ENCODE peak calls at places on chromosome 13, in ten cellular contexts. W is stimulated activated effector memory CD8-positive, alpha-beta T cell treated with anti-CD3 and anti-CD28 coated beads, Interleukin-12 subunit alpha, Interleukin-12 subunit beta, amount 100 ng/mL, for 72 hours; V is endodermal cell; S is effector CD4-positive, alpha-beta T cell; Z is EL; D is CD4-positive, CD25-positive, alpha-beta regulatory T cell; R is T-helper 17 cell; G is substantia nigra; N is cardiac muscle cell; A is fibroblast of mammary gland. L is an unnamed sample.

GRCh38 chr13:21901772-21902708 is 231.2 kb downstream of the FGF9 start:
- DNase-seq in W (no peak), V (no peak), S (no peak), Z (no peak), D (no peak), R (no peak), G (no peak), N (no peak), A (no peak), L (no peak)

GRCh38 chr13:102707465-102707864 is 12.6 kb upstream of the METTL21C start:
- DNase-seq in W (no peak), V (no peak), S (no peak), Z (peak), D (no peak), R (no peak), G (no peak), N (no peak), A (peak), L (no peak)

GRCh38 chr13:100176781-100177389 is 88.0 kb downstream of the PCCA start:
- DNase-seq in W (no peak), V (no peak), S (no peak), Z (peak), D (no peak), R (no peak), G (no peak), N (peak), A (peak), L (no peak)

GRCh38 chr13:44373601-44374347 is at the start of gene SERP2:
- DNase-seq in W (no peak), V (peak), S (no peak), Z (peak), D (peak), R (no peak), G (peak), N (peak), A (peak), L (no peak)

GRCh38 chr13:35838356-35838755 is 292.8 kb downstream of the DCLK1 start:
- DNase-seq in W (no peak), V (no peak), S (no peak), Z (peak), D (no peak), R (no peak), G (no peak), N (no peak), A (peak), L (no peak)

GRCh38 chr13:75675421-75675820 is 39.3 kb downstream of the LMO7 start:
- DNase-seq in W (no peak), V (no peak), S (no peak), Z (no peak), D (no peak), R (no peak), G (no peak), N (no peak), A (no peak), L (no peak)

GRCh38 chr13:87671824-87672603 is 843 bp downstream of the SLITRK5 start:
- DNase-seq in W (no peak), V (peak), S (no peak), Z (no peak), D (no peak), R (no peak), G (no peak), N (no peak), A (no peak), L (peak)

GRCh38 chr13:113002206-113002821 is 33.3 kb downstream of the MCF2L start:
- DNase-seq in W (no peak), V (peak), S (no peak), Z (no peak), D (no peak), R (no peak), G (no peak), N (peak), A (no peak), L (peak)

GRCh38 chr13:51818771-51819511 is 15.0 kb upstream of the DHRS12 start:
- DNase-seq in W (peak), V (no peak), S (no peak), Z (peak), D (no peak), R (no peak), G (peak), N (no peak), A (no peak), L (no peak)

GRCh38 chr13:75442736-75443234 is 39.2 kb downstream of the TBC1D4 start:
- DNase-seq in W (no peak), V (no peak), S (no peak), Z (no peak), D (no peak), R (no peak), G (no peak), N (no peak), A (no peak), L (no peak)

L was measured in C1 segment of cervical spinal cord.